ENCODE peak calls at places on chromosome 2, in eight cellular contexts. A is GM13977; V is fibroblast of lung; X is islet precursor cell; F is renal cortical epithelial cell; O is left colon; B is effector CD4-positive, alpha-beta T cell; J is SW 1271. Q is an unnamed sample.

GRCh38 chr2:170324640-170325046 is 146.7 kb downstream of the MYO3B start:
- DNase-seq in J (no peak), B (no peak), O (no peak), F (peak; percentile 53), A (peak; percentile 31), X (peak; percentile 70), V (peak; percentile 36), Q (peak; percentile 32)

GRCh38 chr2:147172493-147173185 is 672.2 kb upstream of the ACVR2A start:
- DNase-seq in F (no peak), X (no peak), J (no peak), O (no peak), A (no peak), V (no peak), B (no peak), Q (no peak)

GRCh38 chr2:120605231-120605935 is 130.3 kb upstream of the GLI2 start:
- DNase-seq in J (no peak), A (no peak), V (peak; percentile 34), B (no peak), X (no peak), O (no peak), F (no peak), Q (no peak)

GRCh38 chr2:186984966-186985365 is 136.0 kb upstream of the ZSWIM2 start:
- DNase-seq in X (no peak), F (no peak), J (no peak), B (no peak), A (no peak), V (no peak), O (no peak), Q (no peak)

GRCh38 chr2:223230352-223230751 is 178.4 kb downstream of the KCNE4 start:
- DNase-seq in O (no peak), A (no peak), V (no peak), X (peak; percentile 81), B (no peak), J (no peak), F (peak; percentile 68), Q (no peak)

GRCh38 chr2:27174638-27175037 is 25.8 kb downstream of the TCF23 start:
- DNase-seq in F (no peak), A (no peak), V (peak; percentile 19), O (no peak), J (no peak), B (no peak), X (no peak), Q (no peak)

GRCh38 chr2:70007151-70007550 is 45.7 kb upstream of the ASPRV1 start:
- DNase-seq in J (no peak), X (no peak), V (no peak), F (no peak), B (no peak), O (no peak), A (no peak), Q (no peak)

GRCh38 chr2:159640176-159640575 is 23.8 kb upstream of the BAZ2B start:
- DNase-seq in A (no peak), F (no peak), B (no peak), V (peak; percentile 42), O (no peak), J (no peak), X (no peak), Q (no peak)

GRCh38 chr2:120528693-120529076 is 182.7 kb downstream of the INHBB start:
- DNase-seq in A (no peak), X (no peak), V (no peak), O (no peak), B (no peak), J (no peak), F (no peak), Q (no peak)

GRCh38 chr2:6728156-6728555 is 137.6 kb downstream of the CMPK2 start:
- DNase-seq in J (no peak), X (no peak), A (no peak), V (no peak), F (no peak), B (no peak), O (no peak), Q (no peak)

GRCh38 chr2:213216461-213216860 is 65.0 kb upstream of the IKZF2 start:
- DNase-seq in O (no peak), V (peak; percentile 66), A (no peak), J (no peak), X (no peak), F (peak; percentile 87), B (no peak), Q (no peak)

GRCh38 chr2:47119001-47119400 is 36.1 kb downstream of the STPG4 start:
- DNase-seq in A (no peak), O (peak; percentile 52), F (no peak), X (no peak), B (no peak), V (peak; percentile 85), J (no peak), Q (no peak)

GRCh38 chr2:63078852-63079606 is 28.4 kb downstream of the OTX1 start:
- DNase-seq in F (peak; percentile 88), J (no peak), X (peak; percentile 66), B (no peak), V (no peak), O (peak; percentile 8), A (peak; percentile 38), Q (peak; percentile 35)

GRCh38 chr2:79393806-79394484 is 118.9 kb upstream of the CTNNA2 start:
- DNase-seq in F (no peak), V (peak; percentile 12), J (no peak), A (no peak), X (peak; percentile 98), B (no peak), O (no peak), Q (no peak)

GRCh38 chr2:234679766-234680687 is 183.1 kb upstream of the ARL4C start:
- DNase-seq in A (no peak), V (peak; percentile 99), O (peak; percentile 27), B (no peak), F (peak; percentile 97), X (peak; percentile 95), J (peak; percentile 56), Q (no peak)

GRCh38 chr2:98907385-98907784 is 28.6 kb downstream of the CRACDL start:
- DNase-seq in O (no peak), X (no peak), F (no peak), V (no peak), B (no peak), J (no peak), A (no peak), Q (no peak)

GRCh38 chr2:85133751-85134254 is 611 bp downstream of the TCF7L1 start:
- DNase-seq in B (no peak), O (peak; percentile 28), J (no peak), A (peak; percentile 73), V (peak; percentile 42), X (peak; percentile 81), F (no peak), Q (peak; percentile 73)

Q was measured in GM13976.